ENCODE peak calls at places on chromosomes 13 and 19, in six cellular contexts. S, C, O, L, Z and E are unnamed samples.

GRCh38 chr13:19153782-19154450 is 27.7 kb downstream of the TUBA3C start:
- DNase-seq in S (no peak), Z (no peak), C (no peak), L (no peak), O (no peak), E (no peak)

GRCh38 chr19:52451241-52451640 is 2.1 kb upstream of the ZNF578 start:
- DNase-seq in C (no peak), Z (no peak), O (no peak), S (no peak), L (no peak), E (no peak)

GRCh38 chr13:107650081-107650701 is 565.1 kb downstream of the LIG4 start:
- DNase-seq in L (peak; percentile 37), S (peak; percentile 92), C (peak; percentile 56), O (no peak), Z (peak; percentile 76), E (peak; percentile 85)

GRCh38 chr19:7848779-7849457 is 18.9 kb downstream of the EVI5L start:
- DNase-seq in O (no peak), Z (no peak), L (peak; percentile 64), S (no peak), C (no peak), E (no peak)

GRCh38 chr19:46454244-46454643 is 17.1 kb downstream of the PNMA8A start:
- DNase-seq in O (no peak), S (no peak), L (no peak), C (no peak), Z (no peak), E (no peak)

GRCh38 chr19:19860756-19861390 is 4.8 kb upstream of the ZNF253 start:
- DNase-seq in Z (no peak), S (peak; percentile 92), L (no peak), C (peak; percentile 72), O (peak; percentile 20), E (peak; percentile 75)

GRCh38 chr19:4067396-4068057 is 828 bp upstream of the ZBTB7A start:
- DNase-seq in O (no peak), C (no peak), S (no peak), L (no peak), Z (peak; percentile 47), E (peak; percentile 64)

GRCh38 chr13:20099319-20099718 is 61.5 kb downstream of the GJA3 start:
- DNase-seq in C (no peak), S (peak; percentile 94), Z (no peak), O (no peak), L (no peak), E (no peak)

GRCh38 chr19:44051654-44052402 is at the start of gene ZNF223:
- DNase-seq in O (peak; percentile 68), S (peak; percentile 98), L (peak; percentile 94), Z (peak; percentile 86), C (peak; percentile 98), E (peak; percentile 94)

GRCh38 chr19:53045536-53045935 is 996 bp downstream of the ERVV-2 start:
- DNase-seq in Z (no peak), O (no peak), S (no peak), C (no peak), L (no peak), E (no peak)

GRCh38 chr13:44523176-44524017 is 52.7 kb downstream of the TSC22D1 start:
- DNase-seq in Z (no peak), C (no peak), O (no peak), L (no peak), S (no peak), E (no peak)